ENCODE peak calls at places on chromosome 13, in four cellular contexts. K, U, L and A are unnamed samples.

GRCh38 chr13:107301724-107302374 is 733.9 kb upstream of the ARGLU1 start:
- DNase-seq in K (no peak), U (no peak), L (no peak), A (no peak)

GRCh38 chr13:65260938-65261880 is 1968.9 kb downstream of the PCDH9 start:
- DNase-seq in K (no peak), U (no peak), L (no peak), A (no peak)

GRCh38 chr13:57918913-57919312 is 287.4 kb downstream of the PCDH17 start:
- DNase-seq in K (no peak), U (no peak), L (no peak), A (no peak)

GRCh38 chr13:98014766-98015165 is 61.3 kb downstream of the IPO5 start:
- DNase-seq in K (no peak), U (no peak), L (no peak), A (no peak)

GRCh38 chr13:95552539-95553270 is at the start of gene CLDN10:
- DNase-seq in K (no peak), U (no peak), L (no peak), A (no peak)

GRCh38 chr13:32381539-32381938 is 46.4 kb downstream of the N4BP2L1 start:
- DNase-seq in K (peak; percentile 26), U (peak; percentile 36), L (no peak), A (peak; percentile 5)

GRCh38 chr13:48983331-48983730 is 7.6 kb downstream of the FNDC3A start:
- DNase-seq in K (no peak), U (no peak), L (no peak), A (no peak)

GRCh38 chr13:30997697-30998547 is 65.5 kb downstream of the TEX26 start:
- DNase-seq in K (no peak), U (peak; percentile 19), L (no peak), A (no peak)

GRCh38 chr13:33524086-33524485 is 238.5 kb upstream of the STARD13 start:
- DNase-seq in K (no peak), U (peak; percentile 20), L (no peak), A (no peak)

GRCh38 chr13:105345116-105345515 is 1190.3 kb downstream of the EFNB2 start:
- DNase-seq in K (no peak), U (no peak), L (no peak), A (no peak)

DNA sequence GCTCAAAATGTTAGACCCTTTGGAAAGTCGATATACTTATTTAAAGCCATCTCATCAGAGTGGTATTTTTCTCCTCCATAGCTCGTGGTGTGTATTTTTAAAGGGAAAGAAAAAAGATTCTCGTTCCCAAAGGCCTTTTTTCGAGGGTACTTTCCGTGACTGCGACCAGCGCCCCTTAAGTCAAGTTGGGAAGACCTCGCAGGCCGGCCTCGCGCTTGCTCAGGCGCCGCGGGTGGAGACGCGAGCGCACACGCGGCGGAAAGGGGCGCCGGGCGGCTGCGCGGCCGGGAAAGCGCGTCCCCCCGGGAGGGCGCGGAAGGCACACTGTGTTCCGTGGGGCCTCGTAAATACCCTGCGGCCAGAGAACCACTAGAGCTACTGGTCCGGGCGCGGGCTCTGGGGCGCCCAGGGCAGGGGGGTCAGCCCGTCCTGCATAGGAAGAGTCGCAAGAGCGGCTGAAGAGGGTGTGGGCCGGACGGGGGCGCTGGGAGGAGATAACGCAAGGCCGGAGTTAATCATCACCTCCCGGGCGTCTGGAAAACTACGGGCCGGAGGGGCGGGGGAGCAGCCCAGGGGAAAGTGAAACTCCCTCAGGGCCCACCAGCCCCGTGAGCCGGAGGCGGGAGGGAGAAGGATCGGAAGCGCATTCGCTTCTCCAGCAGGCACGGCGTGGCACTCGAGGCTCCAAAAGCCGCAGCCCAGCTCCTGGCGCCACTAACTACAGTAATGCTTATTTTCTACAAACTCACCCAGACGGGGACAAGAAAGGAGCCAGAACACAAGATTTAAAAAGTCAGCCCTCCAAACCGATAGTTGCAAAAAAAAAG is 1.2 kb upstream of the WBP4 start:
- DNase-seq in K (peak; percentile 79), U (peak; percentile 90), L (peak; percentile 51), A (peak; percentile 89)
- TF ChIP-seq POLR2A in K (peak; percentile 15), U (peak; percentile 72), L (peak; percentile 74), A (peak; percentile 65)

GRCh38 chr13:21670883-21671792 is at the start of gene FGF9:
- DNase-seq in K (no peak), U (peak; percentile 79), L (peak; percentile 7), A (peak; percentile 76)
- TF ChIP-seq POLR2A in K (no peak), U (peak; percentile 66), L (peak; percentile 77), A (no peak)

DNA sequence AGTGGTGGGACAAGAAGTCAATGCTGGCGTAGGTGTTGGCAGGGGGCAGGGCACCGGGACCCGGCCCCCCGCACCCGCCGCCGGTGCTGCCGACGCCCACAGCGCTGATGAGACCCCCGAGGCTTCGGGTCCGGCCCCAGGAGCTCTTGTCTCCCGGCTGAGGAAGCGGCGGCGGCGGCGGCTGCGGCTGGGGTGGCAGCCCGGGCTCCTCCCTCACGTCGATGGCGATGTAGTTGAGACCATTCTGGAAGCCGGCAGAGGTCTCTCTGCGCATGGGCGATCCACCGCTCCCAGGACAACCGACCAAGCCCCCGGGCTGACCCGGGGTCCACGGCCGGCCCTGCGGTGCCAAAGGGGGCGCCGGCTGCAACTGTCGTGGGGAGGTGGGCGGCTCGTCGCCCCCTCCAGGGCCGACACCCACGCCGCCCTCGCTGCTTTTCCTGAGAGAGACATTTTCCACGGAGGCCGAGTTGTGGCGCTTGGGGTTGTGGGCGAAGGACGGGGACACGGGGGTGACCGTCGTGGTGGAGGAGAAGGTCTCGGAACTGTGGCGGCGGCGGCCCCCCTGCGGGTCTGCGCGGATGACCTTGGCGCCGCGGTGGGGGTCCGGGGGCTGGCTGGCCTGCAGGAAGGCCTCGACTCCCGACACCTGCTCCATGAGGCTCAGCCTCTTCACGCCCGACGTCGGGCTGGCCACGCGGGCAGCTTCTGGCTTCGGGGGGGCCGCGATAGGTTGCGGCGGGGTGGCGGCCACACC is 4.1 kb downstream of the IRS2 start:
- DNase-seq in K (no peak), U (no peak), L (no peak), A (no peak)
- TF ChIP-seq POLR2A in K (no peak), U (no peak), L (no peak), A (no peak)

DNA sequence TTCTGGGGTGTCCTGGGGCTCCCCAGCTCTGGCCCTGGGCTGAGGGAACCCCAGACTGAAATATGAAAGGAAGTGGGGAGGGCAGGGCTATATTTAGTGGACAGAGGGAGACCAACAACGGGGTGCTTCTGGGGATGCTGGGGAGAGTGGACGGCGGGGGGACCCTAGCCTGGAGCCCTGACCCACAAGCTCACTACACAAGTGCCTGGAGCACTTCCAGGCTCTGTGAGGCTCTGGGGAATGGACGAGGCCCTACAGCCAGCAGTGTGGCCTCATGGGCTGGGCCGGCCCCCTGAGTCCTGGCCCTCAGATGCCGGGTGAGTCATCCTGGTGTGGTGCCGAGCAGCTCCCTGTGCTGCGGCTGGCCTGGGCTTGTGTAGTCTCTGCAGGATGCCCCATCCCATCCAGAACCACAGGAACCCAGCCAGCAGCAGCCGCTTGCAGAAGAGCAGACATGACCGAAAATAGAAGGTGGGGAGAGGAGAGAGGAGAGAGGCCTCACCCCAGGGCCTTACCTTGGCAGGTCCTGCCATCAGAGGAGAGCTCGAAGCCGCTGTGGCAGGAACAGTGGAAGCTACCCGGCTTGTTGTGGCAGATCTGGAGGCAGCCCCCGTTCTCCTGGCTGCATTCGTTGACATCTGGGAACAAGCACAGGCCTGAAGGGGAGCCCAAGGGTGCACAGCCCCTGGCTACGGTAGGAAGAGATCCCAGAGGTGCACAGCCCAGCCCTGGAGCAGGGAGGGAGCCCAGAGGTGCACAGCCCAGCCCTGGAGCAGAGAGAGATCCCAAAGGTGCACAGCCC is 26.1 kb downstream of the GAS6 start:
- DNase-seq in K (peak; percentile 86), U (peak; percentile 83), L (no peak), A (peak; percentile 52)
- TF ChIP-seq POLR2A in K (no peak), U (peak; percentile 2), L (no peak), A (no peak)

DNA sequence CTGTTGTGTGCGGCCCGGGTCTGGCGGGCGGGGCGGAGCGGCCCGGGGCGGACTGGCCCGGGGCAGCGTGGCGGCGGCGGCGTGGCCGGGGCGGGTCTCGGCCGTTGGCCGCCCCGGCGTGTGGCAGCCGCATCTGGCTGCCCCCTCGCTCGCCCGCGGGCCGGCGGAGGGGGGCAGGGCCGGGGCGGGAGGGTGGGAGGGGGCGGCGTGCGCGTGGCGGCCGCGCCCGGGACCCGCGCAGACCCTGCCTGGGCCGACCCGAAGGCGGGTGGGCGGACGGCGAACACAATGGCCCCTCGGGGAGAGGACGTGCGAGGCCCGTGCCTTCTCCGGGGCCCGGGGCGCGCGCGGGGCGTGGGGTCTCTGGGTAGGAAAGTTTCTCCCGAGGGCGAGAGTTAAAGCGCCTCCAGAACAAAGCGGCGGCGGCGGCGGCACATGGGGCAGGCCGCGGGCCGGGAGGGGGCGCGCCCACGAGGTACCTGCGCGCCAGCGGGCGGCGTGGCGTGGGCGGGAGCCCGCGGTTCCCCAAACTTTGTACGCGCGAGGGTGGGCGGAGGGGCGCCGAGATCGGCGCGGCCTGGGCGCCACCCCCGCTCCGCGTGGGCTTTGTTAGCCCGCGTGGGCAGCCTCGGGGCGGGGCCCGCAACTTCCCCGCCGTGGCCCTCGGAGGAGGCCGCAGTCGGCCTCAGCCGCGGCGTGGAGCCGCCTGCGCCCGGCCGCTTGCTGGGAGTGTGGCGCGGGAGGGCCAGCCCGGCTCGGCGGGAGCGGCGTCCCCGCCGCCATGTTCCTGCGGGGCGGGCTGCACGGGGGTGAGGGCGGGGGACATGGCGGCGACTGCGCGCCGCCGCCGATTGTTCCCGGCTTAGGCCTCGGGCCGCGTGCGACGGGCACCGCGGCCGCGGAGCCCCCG is 764 bp downstream of the MIR17HG start:
- DNase-seq in K (peak; percentile 27), U (peak; percentile 45), L (no peak), A (peak; percentile 90)
- TF ChIP-seq POLR2A in K (no peak), U (no peak), L (peak; percentile 82), A (no peak)

DNA sequence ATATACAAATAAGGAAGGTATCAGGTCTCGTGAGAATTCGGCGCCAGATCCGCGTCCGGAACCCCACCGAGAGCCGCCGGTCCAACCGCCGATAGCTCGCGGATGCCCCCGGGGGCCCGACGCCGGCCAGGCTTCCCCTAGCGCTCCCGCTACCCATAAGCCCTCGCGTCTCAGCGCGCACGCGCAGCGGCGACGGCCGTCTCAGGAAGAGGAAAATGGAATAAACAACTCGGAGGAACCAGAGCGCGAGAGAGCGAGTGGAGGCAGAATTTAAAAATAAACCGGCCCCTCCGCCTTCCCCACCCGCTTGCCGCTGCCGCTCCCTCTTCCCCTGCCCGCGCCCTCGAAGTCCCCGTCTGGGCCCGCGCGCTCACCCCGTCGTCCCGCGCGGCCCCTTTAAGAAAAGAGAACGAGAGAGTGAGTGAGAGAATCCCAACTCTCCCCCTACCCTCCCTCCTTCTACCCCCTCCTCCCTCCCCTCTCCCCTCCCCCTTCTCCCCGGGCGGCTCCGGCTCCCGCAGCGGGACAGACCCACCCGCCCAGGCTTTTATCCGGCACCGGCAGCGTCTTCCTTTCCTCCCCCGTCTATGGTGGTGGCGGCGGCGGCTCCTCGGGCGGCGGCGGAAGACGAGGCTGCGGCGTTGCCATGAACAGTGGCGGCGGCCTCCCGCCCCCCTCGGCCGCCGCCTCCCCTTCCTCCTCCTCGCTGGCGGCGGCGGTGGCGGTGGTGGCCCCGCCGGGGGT is at the start of gene PAN3:
- DNase-seq in K (peak; percentile 79), U (peak; percentile 89), L (peak; percentile 56), A (peak; percentile 78)
- TF ChIP-seq POLR2A in K (peak; percentile 66), U (peak; percentile 76), L (peak; percentile 84), A (peak; percentile 80)

GRCh38 chr13:37118002-37118401 is 12.5 kb upstream of the CSNK1A1L start:
- DNase-seq in K (no peak), U (no peak), L (no peak), A (no peak)
- TF ChIP-seq POLR2A in K (no peak), U (no peak), L (no peak), A (no peak)